ENCODE peak calls at places on chromosomes 5 and 9, in six cellular contexts. Q, A, G, Y, M and B are unnamed samples.

GRCh38 chr5:111948517-111948916 is 191.5 kb upstream of the NREP start:
- DNase-seq in Q (no peak), A (peak), G (no peak), Y (no peak), M (peak), B (no peak)

GRCh38 chr9:124257070-124257864 is 482 bp upstream of the NEK6 start:
- DNase-seq in Q (no peak), A (no peak), G (no peak), Y (no peak), M (peak), B (no peak)

GRCh38 chr9:93826209-93826608 is 128.9 kb downstream of the BARX1 start:
- DNase-seq in Q (no peak), A (no peak), G (no peak), Y (no peak), M (no peak), B (no peak)

GRCh38 chr9:95084254-95084934 is 233.1 kb downstream of the FANCC start:
- DNase-seq in Q (no peak), A (no peak), G (no peak), Y (no peak), M (no peak), B (no peak)

GRCh38 chr5:73088026-73088425 is 32.3 kb upstream of the TMEM171 start:
- DNase-seq in Q (no peak), A (no peak), G (no peak), Y (no peak), M (peak), B (no peak)

GRCh38 chr5:14727428-14727865 is 62.9 kb downstream of the OTULIN start:
- DNase-seq in Q (peak), A (peak), G (peak), Y (peak), M (peak), B (peak)

GRCh38 chr5:162163663-162164062 is 96.1 kb downstream of the GABRG2 start:
- DNase-seq in Q (no peak), A (no peak), G (no peak), Y (no peak), M (no peak), B (no peak)

GRCh38 chr5:127801751-127802476 is 98.7 kb downstream of the CCDC192 start:
- DNase-seq in Q (no peak), A (peak), G (no peak), Y (no peak), M (peak), B (no peak)

GRCh38 chr5:122611401-122611800 is 163.5 kb upstream of the SNX2 start:
- DNase-seq in Q (no peak), A (peak), G (no peak), Y (no peak), M (no peak), B (no peak)

GRCh38 chr9:137280478-137281344 is 3.2 kb downstream of the TOR4A start:
- DNase-seq in Q (no peak), A (no peak), G (no peak), Y (no peak), M (no peak), B (no peak)

GRCh38 chr9:129557192-129558036 is 63.5 kb downstream of the C9orf50 start:
- DNase-seq in Q (no peak), A (peak), G (no peak), Y (no peak), M (peak), B (no peak)

GRCh38 chr9:14087576-14087975 is 226.4 kb downstream of the NFIB start:
- DNase-seq in Q (no peak), A (no peak), G (no peak), Y (no peak), M (no peak), B (no peak)

GRCh38 chr9:118992813-118993747 is 376.2 kb downstream of the BRINP1 start:
- DNase-seq in Q (no peak), A (no peak), G (peak), Y (no peak), M (no peak), B (no peak)

GRCh38 chr5:138536665-138537315 is 6.2 kb downstream of the ETF1 start:
- DNase-seq in Q (no peak), A (peak), G (no peak), Y (no peak), M (peak), B (no peak)

GRCh38 chr5:144798595-144798994 is 627.9 kb downstream of the KCTD16 start:
- DNase-seq in Q (no peak), A (no peak), G (no peak), Y (no peak), M (no peak), B (no peak)

GRCh38 chr5:14325369-14325768 is 182.2 kb downstream of the TRIO start:
- DNase-seq in Q (no peak), A (peak), G (no peak), Y (no peak), M (no peak), B (no peak)

GRCh38 chr5:27947088-27947487 is 908.7 kb upstream of the CDH9 start:
- DNase-seq in Q (no peak), A (peak), G (no peak), Y (no peak), M (no peak), B (no peak)

GRCh38 chr5:132877938-132878337 is 4.5 kb downstream of the LEAP2 start:
- DNase-seq in Q (no peak), A (peak), G (no peak), Y (no peak), M (peak), B (peak)

GRCh38 chr9:124267271-124267807 is 9.6 kb downstream of the NEK6 start:
- DNase-seq in Q (peak), A (peak), G (no peak), Y (no peak), M (peak), B (peak)